ENCODE peak calls at places on chromosomes 13 and 19, in four cellular contexts. One of them, this sample, is unnamed.

GRCh38 chr19:48512504-48513288 is 1.1 kb upstream of the LMTK3 start:
- DNase-seq in AG04449: no peak
- DNase-seq in T-helper 1 cell: no peak
- DNase-seq in cardiac fibroblast: no peak
- DNase-seq in this sample: no peak

GRCh38 chr13:33270906-33271538 is 14.5 kb downstream of the STARD13 start:
- DNase-seq in AG04449: no peak
- DNase-seq in T-helper 1 cell: no peak
- DNase-seq in cardiac fibroblast: no peak
- DNase-seq in this sample: no peak

GRCh38 chr13:113972451-113973217 is 1.2 kb downstream of the C13orf46 start:
- DNase-seq in AG04449: no peak
- DNase-seq in T-helper 1 cell: no peak
- DNase-seq in cardiac fibroblast: no peak
- DNase-seq in this sample: no peak

GRCh38 chr19:38055040-38055439 is 148.0 kb downstream of the SIPA1L3 start:
- DNase-seq in AG04449: no peak
- DNase-seq in T-helper 1 cell: no peak
- DNase-seq in cardiac fibroblast: no peak
- DNase-seq in this sample: no peak

GRCh38 chr19:33767898-33768413 is 28.7 kb upstream of the KCTD15 start:
- DNase-seq in AG04449: no peak
- DNase-seq in T-helper 1 cell: no peak
- DNase-seq in cardiac fibroblast: peak
- DNase-seq in this sample: no peak

GRCh38 chr13:104949840-104950805 is 1585.3 kb downstream of the EFNB2 start:
- DNase-seq in AG04449: no peak
- DNase-seq in T-helper 1 cell: no peak
- DNase-seq in cardiac fibroblast: no peak
- DNase-seq in this sample: no peak

GRCh38 chr13:23447927-23448326 is 14.4 kb upstream of the SACS start:
- DNase-seq in AG04449: no peak
- DNase-seq in T-helper 1 cell: no peak
- DNase-seq in cardiac fibroblast: peak
- DNase-seq in this sample: no peak

GRCh38 chr19:38654478-38655079 is 7.1 kb downstream of the ACTN4 start:
- DNase-seq in AG04449: no peak
- DNase-seq in T-helper 1 cell: no peak
- DNase-seq in cardiac fibroblast: no peak
- DNase-seq in this sample: no peak

GRCh38 chr13:25980255-25980654 is 71.6 kb downstream of the SHISA2 start:
- DNase-seq in AG04449: no peak
- DNase-seq in T-helper 1 cell: no peak
- DNase-seq in cardiac fibroblast: peak
- DNase-seq in this sample: no peak

GRCh38 chr13:32904271-32904670 is 112.0 kb upstream of the KL start:
- DNase-seq in AG04449: no peak
- DNase-seq in T-helper 1 cell: no peak
- DNase-seq in cardiac fibroblast: no peak
- DNase-seq in this sample: no peak

GRCh38 chr19:989381-990081 is 5.4 kb downstream of the WDR18 start:
- DNase-seq in AG04449: no peak
- DNase-seq in T-helper 1 cell: no peak
- DNase-seq in cardiac fibroblast: no peak
- DNase-seq in this sample: no peak

This sample was measured in HS-5.